ENCODE peak calls at places on chromosomes 16 and 17, in seven cellular contexts. G is IMR-90; O is uterus; M is upper lobe of right lung; I is CD4-positive, alpha-beta memory T cell; N is A549; X is right atrium auricular region. E is an unnamed sample.

GRCh38 chr17:8552582-8553320 is 77.8 kb downstream of the MYH10 start:
- DNase-seq in G (peak), O (no peak), M (no peak), I (no peak), N (no peak), X (no peak), E (no peak)

GRCh38 chr17:70076189-70076588 is 1.2 kb downstream of the KCNJ16 start:
- DNase-seq in G (peak), O (no peak), M (no peak), I (no peak), N (no peak), X (no peak), E (no peak)

GRCh38 chr17:8256691-8257090 is 7.6 kb downstream of the PFAS start:
- DNase-seq in G (no peak), O (no peak), M (no peak), I (no peak), N (no peak), X (no peak), E (no peak)

GRCh38 chr16:11955713-11956123 is 9.3 kb upstream of the TNFRSF17 start:
- DNase-seq in G (peak), O (no peak), M (no peak), I (no peak), N (peak), X (no peak), E (no peak)

GRCh38 chr17:6069611-6070279 is 434 bp upstream of the WSCD1 start:
- DNase-seq in G (no peak), O (no peak), M (no peak), I (no peak), N (peak), X (no peak), E (peak)

GRCh38 chr17:44362964-44363612 is 565 bp downstream of the FAM171A2 start:
- DNase-seq in G (no peak), O (peak), M (peak), I (no peak), N (no peak), X (no peak), E (no peak)

GRCh38 chr16:67345401-67345800 is 18.8 kb downstream of the LRRC36 start:
- DNase-seq in G (no peak), O (no peak), M (no peak), I (no peak), N (no peak), X (no peak), E (no peak)

GRCh38 chr16:89097528-89097846 is 3.8 kb downstream of the ACSF3 start:
- DNase-seq in G (no peak), O (no peak), M (no peak), I (no peak), N (no peak), X (no peak), E (no peak)

GRCh38 chr16:84732674-84733352 is 33.0 kb downstream of the USP10 start:
- DNase-seq in G (no peak), O (no peak), M (no peak), I (no peak), N (peak), X (no peak), E (no peak)

GRCh38 chr17:77322284-77322533 is 181.4 kb downstream of the SEC14L1 start:
- DNase-seq in G (no peak), O (no peak), M (peak), I (no peak), N (no peak), X (no peak), E (no peak)

GRCh38 chr17:35089846-35090193 is 26.3 kb upstream of the RFFL start:
- DNase-seq in G (peak), O (no peak), M (no peak), I (no peak), N (peak), X (no peak), E (peak)

GRCh38 chr17:65191805-65192740 is 54.9 kb downstream of the RGS9 start:
- DNase-seq in G (peak), O (no peak), M (no peak), I (no peak), N (peak), X (no peak), E (no peak)

GRCh38 chr17:3667366-3668278 is 756 bp downstream of the TAX1BP3 start:
- DNase-seq in G (peak), O (peak), M (peak), I (no peak), N (peak), X (peak), E (peak)

GRCh38 chr17:62860962-62861873 is 53.1 kb upstream of the MARCHF10 start:
- DNase-seq in G (peak), O (no peak), M (no peak), I (no peak), N (no peak), X (peak), E (no peak)

GRCh38 chr16:19882186-19882585 is 2.5 kb downstream of the GPRC5B start:
- DNase-seq in G (no peak), O (no peak), M (no peak), I (no peak), N (no peak), X (no peak), E (no peak)

GRCh38 chr17:9470171-9470570 is 105.4 kb downstream of the STX8 start:
- DNase-seq in G (no peak), O (no peak), M (no peak), I (no peak), N (no peak), X (no peak), E (no peak)

GRCh38 chr17:33389506-33390141 is 96.5 kb upstream of the ASIC2 start:
- DNase-seq in G (no peak), O (no peak), M (no peak), I (no peak), N (no peak), X (no peak), E (no peak)

GRCh38 chr16:88449267-88449561 is 3.9 kb upstream of the ZFPM1 start:
- DNase-seq in G (no peak), O (no peak), M (no peak), I (no peak), N (no peak), X (no peak), E (no peak)

GRCh38 chr16:30750876-30751465 is 2.7 kb downstream of the PHKG2 start:
- DNase-seq in G (no peak), O (no peak), M (no peak), I (no peak), N (no peak), X (no peak), E (no peak)

GRCh38 chr17:45394913-45395568 is 37.6 kb downstream of the ARHGAP27 start:
- DNase-seq in G (peak), O (peak), M (peak), I (no peak), N (peak), X (peak), E (peak)

DNA sequence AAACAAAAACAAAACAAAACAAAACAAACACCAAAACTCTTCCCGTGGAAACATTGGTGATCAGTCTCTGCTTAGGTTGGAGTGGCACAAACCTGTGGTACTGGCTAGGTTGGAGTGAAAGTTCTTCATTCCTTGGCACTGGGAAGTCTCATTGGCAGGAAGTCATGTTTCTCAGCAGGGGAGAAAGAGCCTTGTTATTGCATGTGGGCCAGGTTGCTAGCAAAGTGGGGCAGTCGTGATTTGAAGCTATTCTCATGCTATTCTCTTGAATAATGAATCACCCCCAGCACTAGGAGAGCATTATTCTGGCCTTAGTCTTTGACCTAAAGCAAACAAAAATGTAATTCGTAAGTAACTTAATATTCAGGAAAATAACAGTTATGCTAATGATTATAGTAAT is 24.3 kb upstream of the B4GALNT2 start:
- DNase-seq in G (peak), O (no peak), M (no peak), I (no peak), N (peak), X (no peak), E (no peak)
- H3K27ac ChIP-seq in G (peak), O (no peak), M (no peak), I (no peak), N (peak), X (no peak), E (no peak)

GRCh38 chr17:22512057-22512456 is 819.7 kb downstream of the KCNJ18 start:
- DNase-seq in G (no peak), O (no peak), M (no peak), I (no peak), N (no peak), X (peak), E (no peak)

GRCh38 chr17:22512997-22513538 is 820.7 kb downstream of the KCNJ18 start:
- DNase-seq in G (no peak), O (no peak), M (no peak), I (no peak), N (peak), X (peak), E (no peak)

GRCh38 chr17:22510504-22510903 is 818.2 kb downstream of the KCNJ18 start:
- DNase-seq in G (no peak), O (no peak), M (no peak), I (no peak), N (no peak), X (peak), E (no peak)

GRCh38 chr17:22512506-22512905 is 820.2 kb downstream of the KCNJ18 start:
- DNase-seq in G (no peak), O (no peak), M (no peak), I (no peak), N (no peak), X (peak), E (no peak)

DNA sequence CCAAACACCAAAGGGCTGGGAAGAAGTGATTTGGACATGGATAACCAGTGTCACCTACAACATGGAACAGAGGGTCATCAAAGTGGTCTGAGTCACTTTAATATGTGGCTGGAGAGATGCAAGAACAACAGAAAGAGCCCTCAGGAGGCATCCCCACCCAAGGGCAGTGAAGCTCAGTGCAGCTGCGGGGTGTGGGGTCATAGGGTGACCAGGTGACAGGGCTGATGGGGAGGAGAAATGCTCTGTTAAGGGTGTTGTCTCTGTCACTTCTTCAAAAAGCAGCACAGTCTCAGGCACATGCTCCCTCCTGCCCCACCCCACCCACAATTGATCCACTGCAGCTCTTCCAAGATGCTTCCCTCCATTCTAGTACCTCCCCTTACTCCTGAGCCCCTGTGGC is 819.1 kb downstream of the KCNJ18 start:
- DNase-seq in G (no peak), O (no peak), M (no peak), I (no peak), N (no peak), X (peak), E (no peak)
- H3K27ac ChIP-seq in G (no peak), O (no peak), M (no peak), I (no peak), N (no peak), X (no peak), E (no peak)

GRCh38 chr16:56334761-56335160 is 90.6 kb downstream of the AMFR start:
- DNase-seq in G (no peak), O (no peak), M (no peak), I (no peak), N (no peak), X (no peak), E (no peak)
- H3K27ac ChIP-seq in G (no peak), O (no peak), M (no peak), I (no peak), N (no peak), X (no peak), E (peak)

GRCh38 chr17:82570282-82570681 is 50.8 kb downstream of the FOXK2 start:
- DNase-seq in G (no peak), O (no peak), M (no peak), I (no peak), N (no peak), X (no peak), E (no peak)

GRCh38 chr17:82577300-82577699 is 57.8 kb downstream of the FOXK2 start:
- DNase-seq in G (no peak), O (no peak), M (no peak), I (no peak), N (no peak), X (no peak), E (no peak)

GRCh38 chr17:82571855-82572254 is 52.3 kb downstream of the FOXK2 start:
- DNase-seq in G (no peak), O (no peak), M (no peak), I (no peak), N (no peak), X (no peak), E (no peak)

GRCh38 chr17:82569621-82570020 is 50.1 kb downstream of the FOXK2 start:
- DNase-seq in G (no peak), O (no peak), M (no peak), I (no peak), N (no peak), X (no peak), E (no peak)

GRCh38 chr17:82574041-82574440 is 54.5 kb downstream of the FOXK2 start:
- DNase-seq in G (no peak), O (no peak), M (no peak), I (no peak), N (no peak), X (no peak), E (no peak)
- H3K27ac ChIP-seq in G (no peak), O (no peak), M (no peak), I (no peak), N (no peak), X (no peak), E (no peak)

GRCh38 chr16:75566040-75566888 is at the start of gene GABARAPL2:
- DNase-seq in G (peak), O (peak), M (peak), I (peak), N (peak), X (peak), E (peak)
- H3K27ac ChIP-seq in G (peak), O (peak), M (peak), I (peak), N (peak), X (peak), E (peak)

GRCh38 chr17:79842656-79843474 is 3.6 kb upstream of the CBX4 start:
- DNase-seq in G (no peak), O (no peak), M (no peak), I (no peak), N (no peak), X (no peak), E (no peak)
- H3K27ac ChIP-seq in G (no peak), O (no peak), M (no peak), I (no peak), N (no peak), X (peak), E (no peak)

DNA sequence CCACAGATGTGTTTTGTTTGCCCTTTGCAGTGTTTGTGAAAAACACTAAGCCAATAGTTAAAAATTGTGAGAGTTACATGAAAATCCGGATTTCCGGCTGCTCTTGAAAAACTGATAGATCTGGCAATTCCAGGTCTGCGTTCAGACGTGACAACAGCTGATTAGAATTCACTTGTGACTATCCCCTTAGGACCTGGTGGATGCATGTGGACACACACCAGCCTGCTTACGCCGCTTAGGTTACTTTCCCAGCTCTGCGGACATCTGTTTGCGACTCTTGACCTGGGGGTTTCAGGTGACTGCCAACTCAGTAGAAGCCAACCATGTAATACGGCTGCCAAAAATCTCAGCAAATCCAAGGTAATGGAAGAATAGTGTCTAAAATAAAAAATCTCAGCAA is 24.3 kb downstream of the VPS53 start:
- DNase-seq in G (no peak), O (no peak), M (no peak), I (no peak), N (no peak), X (no peak), E (no peak)
- H3K27ac ChIP-seq in G (no peak), O (no peak), M (no peak), I (no peak), N (no peak), X (no peak), E (no peak)